ENCODE peak calls at places on chromosomes 4 and X, in five cellular contexts. D, E, W, H and L are unnamed samples.

GRCh38 chrX:23552289-23552688 is 115.0 kb upstream of the PRDX4 start:
- DNase-seq in H (no peak), D (no peak), E (no peak), W (no peak), L (no peak)

GRCh38 chr4:152628128-152628527 is 51.7 kb downstream of the TMEM154 start:
- DNase-seq in E (no peak), D (peak), H (no peak), W (no peak), L (no peak)

GRCh38 chr4:153418581-153418980 is 47.6 kb upstream of the TMEM131L start:
- DNase-seq in W (no peak), D (peak), H (no peak), E (no peak), L (no peak)

GRCh38 chr4:13642576-13642975 is 15.1 kb upstream of the BOD1L1 start:
- DNase-seq in D (peak), E (no peak), W (no peak), H (no peak), L (no peak)

GRCh38 chr4:149047368-149047767 is 605.2 kb upstream of the NR3C2 start:
- DNase-seq in E (no peak), W (no peak), H (no peak), D (no peak), L (no peak)

GRCh38 chr4:3295837-3296624 is 3.2 kb downstream of the RGS12 start:
- DNase-seq in W (no peak), H (no peak), E (no peak), D (no peak), L (no peak)

GRCh38 chrX:82134378-82134777 is 932.5 kb downstream of the SH3BGRL start:
- DNase-seq in E (no peak), W (no peak), D (no peak), H (no peak), L (no peak)

GRCh38 chr4:183637461-183637860 is 21.5 kb downstream of the RWDD4 start:
- DNase-seq in E (no peak), D (peak), H (no peak), W (no peak), L (no peak)

GRCh38 chrX:20968996-20969395 is 405.2 kb upstream of the CNKSR2 start:
- DNase-seq in E (no peak), W (no peak), D (no peak), H (no peak), L (no peak)

GRCh38 chr4:77104405-77105292 is 28.9 kb upstream of the CCNI start:
- DNase-seq in E (peak), H (peak), D (peak), W (peak), L (no peak)

GRCh38 chr4:76546282-76547166 is 111.5 kb downstream of the SHROOM3 start:
- DNase-seq in W (no peak), E (peak), H (no peak), D (peak), L (peak)

GRCh38 chr4:39104255-39104654 is 42.2 kb downstream of the KLHL5 start:
- DNase-seq in W (no peak), E (no peak), H (no peak), D (no peak), L (no peak)

GRCh38 chr4:136985683-136986082 is 546.6 kb downstream of the PCDH18 start:
- DNase-seq in H (no peak), W (no peak), D (no peak), E (no peak), L (no peak)

GRCh38 chr4:188197566-188197965 is 58.3 kb downstream of the TRIML1 start:
- DNase-seq in W (no peak), E (no peak), D (no peak), H (no peak), L (no peak)

GRCh38 chr4:22688236-22688635 is 4.5 kb upstream of the GBA3 start:
- DNase-seq in H (no peak), D (peak), W (no peak), E (no peak), L (no peak)

GRCh38 chr4:626201-627091 is 1.1 kb downstream of the PDE6B start:
- DNase-seq in W (no peak), H (no peak), D (no peak), E (no peak), L (no peak)

GRCh38 chrX:41478397-41478911 is 31.3 kb downstream of the NYX start:
- DNase-seq in H (no peak), E (no peak), D (no peak), W (no peak), L (no peak)

GRCh38 chr4:52172166-52172565 is 121.1 kb downstream of the SPATA18 start:
- DNase-seq in D (no peak), W (no peak), H (no peak), E (no peak), L (no peak)

GRCh38 chr4:175678451-175678850 is 133.6 kb downstream of the GPM6A start:
- DNase-seq in H (no peak), E (no peak), W (no peak), D (no peak), L (no peak)

GRCh38 chr4:58602701-58603359 is 1492.6 kb upstream of the IGFBP7 start:
- DNase-seq in D (no peak), W (no peak), E (no peak), H (no peak), L (no peak)

GRCh38 chr4:7101692-7102515 is 34.0 kb upstream of the GRPEL1 start:
- DNase-seq in E (peak), W (peak), D (peak), H (peak), L (peak)

GRCh38 chr4:146638801-146639351 is at the start of gene POU4F2:
- DNase-seq in D (peak), W (no peak), E (no peak), H (no peak), L (no peak)

GRCh38 chrX:143648705-143649104 is 12.8 kb upstream of the SLITRK4 start:
- DNase-seq in H (no peak), W (no peak), D (no peak), E (no peak), L (no peak)

GRCh38 chrX:42708222-42708621 is 69.7 kb downstream of the PPP1R2C start:
- DNase-seq in H (no peak), E (no peak), W (no peak), D (peak), L (no peak)

GRCh38 chrX:71653344-71653743 is 14.0 kb upstream of the LOC101059915 start:
- DNase-seq in D (no peak), H (no peak), W (no peak), E (no peak), L (no peak)

GRCh38 chrX:71650333-71650969 is 16.9 kb upstream of the LOC101059915 start:
- DNase-seq in H (no peak), W (no peak), D (no peak), E (no peak), L (no peak)

GRCh38 chrX:71657267-71657666 is 10.1 kb upstream of the LOC101059915 start:
- DNase-seq in E (no peak), W (no peak), H (no peak), D (no peak), L (no peak)

DNA sequence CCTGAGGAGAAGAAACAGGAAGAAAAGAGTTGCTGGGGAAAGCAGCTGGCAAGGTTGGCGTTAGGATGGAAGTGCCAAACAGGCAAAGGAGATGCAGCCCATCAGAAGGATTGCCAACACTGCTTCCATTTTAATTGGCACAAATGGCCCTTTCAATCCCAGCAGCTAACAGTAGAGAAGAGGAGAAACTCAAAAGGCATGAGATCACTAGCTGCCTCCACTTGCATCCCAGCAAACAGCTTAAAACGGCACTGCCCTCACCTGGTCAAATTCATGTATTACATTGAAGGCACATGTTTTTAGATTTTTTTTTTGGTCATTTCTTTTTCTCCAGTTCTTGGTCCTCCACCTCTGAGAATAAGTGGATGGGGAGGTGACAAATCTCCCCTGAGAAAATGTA is 14.9 kb upstream of the LOC101059915 start:
- DNase-seq in W (no peak), H (peak), E (peak), D (peak), L (peak)
- TF ChIP-seq CTCF in W (peak), H (peak), E (peak), D (peak), L (peak)

DNA sequence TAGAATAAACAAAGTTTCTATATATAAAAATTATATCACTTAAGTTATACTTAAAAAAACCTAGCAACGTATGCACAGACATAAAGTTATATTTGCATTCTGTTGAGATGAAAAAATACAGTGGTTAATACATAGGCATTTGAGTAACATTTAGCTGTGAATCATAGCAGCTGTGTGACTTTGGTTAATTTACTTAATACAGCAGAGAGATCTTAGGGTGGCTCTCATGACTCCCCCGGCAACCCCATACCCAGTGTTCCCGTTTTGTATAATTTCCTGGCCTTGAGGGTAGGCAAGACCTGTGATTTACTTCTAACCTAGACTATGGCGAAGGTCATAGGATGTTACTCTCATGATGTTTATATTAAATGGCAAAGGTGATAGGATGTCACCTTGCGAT is 504.8 kb downstream of the INPP4B start:
- DNase-seq in E (no peak), H (no peak), W (no peak), D (no peak), L (no peak)
- TF ChIP-seq CTCF in E (no peak), H (no peak), W (no peak), D (no peak), L (no peak)

GRCh38 chrX:113001836-113002235 is 161.2 kb upstream of the AMOT start:
- DNase-seq in H (no peak), W (no peak), D (no peak), E (no peak), L (no peak)
- TF ChIP-seq CTCF in H (no peak), W (no peak), D (no peak), E (no peak), L (no peak)

GRCh38 chr4:125243835-125244397 is 70.8 kb upstream of the FAT4 start:
- DNase-seq in D (peak), H (no peak), W (no peak), E (no peak), L (no peak)

DNA sequence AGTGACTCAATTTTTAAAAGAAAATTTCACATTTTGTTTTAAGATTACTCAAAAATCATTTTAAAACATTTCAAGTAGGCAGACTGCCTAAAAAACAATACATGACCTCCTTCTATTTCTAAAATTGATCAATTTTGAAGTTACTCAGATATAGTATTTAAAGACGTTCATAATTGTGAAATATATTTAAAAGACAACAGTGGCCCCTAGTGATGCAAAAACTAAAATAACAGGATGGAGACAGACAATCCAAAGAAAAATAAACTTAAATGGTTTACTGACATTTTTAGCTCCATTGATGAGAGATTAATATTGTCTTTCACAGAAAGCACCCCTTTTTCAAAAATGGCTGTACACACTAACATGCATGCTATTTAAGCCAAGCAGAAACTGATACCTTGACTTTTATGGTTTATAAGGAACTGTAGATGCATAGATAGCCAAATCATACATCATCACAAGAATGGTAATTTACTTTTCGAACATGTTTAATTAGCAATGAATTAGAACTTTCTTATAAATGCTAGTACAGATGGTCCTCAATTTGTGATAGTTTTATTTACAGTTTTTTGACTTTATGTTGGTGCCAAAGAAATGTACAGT is 69.8 kb upstream of the FAT4 start:
- DNase-seq in H (no peak), W (no peak), D (peak), E (no peak), L (no peak)
- TF ChIP-seq CTCF in H (no peak), W (peak), D (peak), E (peak), L (peak)

GRCh38 chrX:154717824-154718223 is 33.1 kb downstream of the GAB3 start:
- DNase-seq in W (no peak), E (no peak), H (peak), D (peak), L (no peak)
- TF ChIP-seq CTCF in W (no peak), E (no peak), H (no peak), D (no peak), L (peak)

GRCh38 chrX:24702362-24703184 is 8.9 kb downstream of the POLA1 start:
- DNase-seq in D (no peak), H (no peak), E (no peak), W (no peak), L (no peak)
- TF ChIP-seq CTCF in D (no peak), H (no peak), E (no peak), W (no peak), L (no peak)

GRCh38 chr4:80322716-80323115 is 12.8 kb upstream of the CFAP299 start:
- DNase-seq in W (no peak), D (peak), H (no peak), E (no peak), L (no peak)
- TF ChIP-seq CTCF in W (peak), D (peak), H (no peak), E (no peak), L (peak)

GRCh38 chr4:46387956-46388355 is 2.0 kb downstream of the GABRA2 start:
- DNase-seq in W (no peak), H (no peak), E (no peak), D (no peak), L (no peak)
- TF ChIP-seq CTCF in W (no peak), H (no peak), E (no peak), D (no peak), L (no peak)

GRCh38 chr4:74794341-74794801 is at the start of gene BTC:
- DNase-seq in W (peak), D (peak), E (peak), H (no peak), L (no peak)
- TF ChIP-seq CTCF in W (peak), D (no peak), E (no peak), H (peak), L (peak)